ENCODE peak calls at places on chromosomes 5 and 9, in nine cellular contexts. L is prostate gland; I is NCI-H446; X is astrocyte of the spinal cord; D is EH; E is PC-3; P is central memory CD4-positive, alpha-beta T cell; B is progenitor cell of endocrine pancreas; U is lung. W is an unnamed sample.

GRCh38 chr5:167790462-167791260 is 500.8 kb upstream of the WWC1 start:
- DNase-seq in L (no peak), I (no peak), X (peak; percentile 64), D (peak; percentile 31), E (no peak), P (no peak), B (no peak), U (no peak), W (no peak)

GRCh38 chr5:180143656-180144364 is 65.2 kb downstream of the RASGEF1C start:
- DNase-seq in L (no peak), I (no peak), X (no peak), D (no peak), E (no peak), P (no peak), B (no peak), U (no peak), W (no peak)

GRCh38 chr5:58764199-58764598 is 181.3 kb downstream of the RAB3C start:
- DNase-seq in L (no peak), I (no peak), X (no peak), D (no peak), E (no peak), P (no peak), B (no peak), U (no peak), W (no peak)

GRCh38 chr5:53430618-53431252 is 49.7 kb upstream of the FST start:
- DNase-seq in L (no peak), I (no peak), X (peak; percentile 71), D (peak; percentile 75), E (peak; percentile 68), P (no peak), B (no peak), U (no peak), W (no peak)

GRCh38 chr5:157908459-157908858 is 49.5 kb upstream of the CLINT1 start:
- DNase-seq in L (no peak), I (no peak), X (no peak), D (no peak), E (no peak), P (no peak), B (no peak), U (no peak), W (no peak)

GRCh38 chr5:145449794-145450193 is 385.3 kb downstream of the PRELID2 start:
- DNase-seq in L (no peak), I (no peak), X (no peak), D (peak; percentile 5), E (no peak), P (no peak), B (no peak), U (no peak), W (no peak)

GRCh38 chr5:36202521-36202961 is 39.2 kb downstream of the NADK2 start:
- DNase-seq in L (no peak), I (no peak), X (peak; percentile 30), D (peak; percentile 68), E (peak; percentile 32), P (no peak), B (no peak), U (no peak), W (no peak)

GRCh38 chr9:13369426-13369825 is 89.9 kb upstream of the MPDZ start:
- DNase-seq in L (no peak), I (peak; percentile 78), X (no peak), D (no peak), E (no peak), P (no peak), B (no peak), U (no peak), W (no peak)

GRCh38 chr5:77397686-77398300 is 94.3 kb downstream of the WDR41 start:
- DNase-seq in L (no peak), I (no peak), X (peak; percentile 9), D (peak; percentile 49), E (no peak), P (no peak), B (no peak), U (no peak), W (no peak)

GRCh38 chr5:72138943-72139467 is 31.7 kb downstream of the MAP1B start:
- DNase-seq in L (no peak), I (no peak), X (peak; percentile 96), D (peak; percentile 96), E (peak; percentile 88), P (no peak), B (no peak), U (no peak), W (no peak)

GRCh38 chr5:109347252-109347888 is 62.4 kb downstream of the PJA2 start:
- DNase-seq in L (no peak), I (peak; percentile 92), X (no peak), D (no peak), E (no peak), P (no peak), B (no peak), U (no peak), W (no peak)

GRCh38 chr9:37515620-37516258 is 30.0 kb downstream of the POLR1E start:
- DNase-seq in L (peak; percentile 36), I (no peak), X (no peak), D (no peak), E (no peak), P (no peak), B (no peak), U (no peak), W (no peak)

GRCh38 chr5:16544607-16545374 is 72.0 kb downstream of the RETREG1 start:
- DNase-seq in L (no peak), I (no peak), X (no peak), D (no peak), E (no peak), P (no peak), B (no peak), U (no peak), W (no peak)

GRCh38 chr5:87367243-87367642 is 45.5 kb downstream of the CCNH start:
- DNase-seq in L (no peak), I (no peak), X (no peak), D (no peak), E (no peak), P (no peak), B (no peak), U (no peak), W (peak; percentile 45)

GRCh38 chr9:124254261-124254682 is 3.5 kb upstream of the NEK6 start:
- DNase-seq in L (no peak), I (no peak), X (no peak), D (no peak), E (no peak), P (no peak), B (no peak), U (no peak), W (no peak)

GRCh38 chr9:131235480-131235851 is 40.8 kb downstream of the FAM78A start:
- DNase-seq in L (no peak), I (no peak), X (no peak), D (no peak), E (no peak), P (no peak), B (no peak), U (no peak), W (no peak)

GRCh38 chr5:132011561-132012384 is at the start of gene ACSL6:
- DNase-seq in L (no peak), I (peak; percentile 31), X (no peak), D (no peak), E (no peak), P (peak; percentile 44), B (no peak), U (no peak), W (peak; percentile 53)

GRCh38 chr5:57313716-57314115 is 139.9 kb downstream of the GPBP1 start:
- DNase-seq in L (no peak), I (no peak), X (no peak), D (no peak), E (peak; percentile 57), P (no peak), B (no peak), U (no peak), W (no peak)

GRCh38 chr5:69416699-69417098 is 1.8 kb downstream of the MARVELD2 start:
- DNase-seq in L (no peak), I (no peak), X (no peak), D (no peak), E (no peak), P (no peak), B (no peak), U (no peak), W (no peak)

GRCh38 chr5:174326372-174326771 is 280.9 kb downstream of the NSG2 start:
- DNase-seq in L (no peak), I (no peak), X (no peak), D (no peak), E (no peak), P (no peak), B (no peak), U (no peak), W (no peak)

GRCh38 chr5:40430112-40430725 is 249.5 kb upstream of the PTGER4 start:
- DNase-seq in L (no peak), I (no peak), X (no peak), D (no peak), E (no peak), P (no peak), B (no peak), U (no peak), W (no peak)

GRCh38 chr9:14211564-14211963 is 102.4 kb downstream of the NFIB start:
- DNase-seq in L (no peak), I (no peak), X (no peak), D (no peak), E (no peak), P (no peak), B (no peak), U (no peak), W (no peak)

GRCh38 chr5:38809388-38810359 is 36.1 kb upstream of the OSMR start:
- DNase-seq in L (peak; percentile 83), I (peak; percentile 88), X (peak; percentile 92), D (peak; percentile 84), E (peak; percentile 90), P (peak; percentile 18), B (peak; percentile 70), U (peak; percentile 84), W (peak; percentile 80)

GRCh38 chr5:3595102-3595961 is at the start of gene IRX1:
- DNase-seq in L (no peak), I (no peak), X (peak; percentile 56), D (no peak), E (no peak), P (no peak), B (no peak), U (peak; percentile 68), W (no peak)

GRCh38 chr5:16064135-16064893 is 115.3 kb downstream of the MARCHF11 start:
- DNase-seq in L (no peak), I (no peak), X (no peak), D (no peak), E (no peak), P (no peak), B (no peak), U (no peak), W (no peak)

GRCh38 chr9:123168526-123168925 is 99.9 kb downstream of the STRBP start:
- DNase-seq in L (no peak), I (no peak), X (no peak), D (no peak), E (no peak), P (no peak), B (no peak), U (no peak), W (no peak)

GRCh38 chr5:88113429-88113828 is 155.2 kb downstream of the TMEM161B start:
- DNase-seq in L (no peak), I (no peak), X (no peak), D (no peak), E (no peak), P (no peak), B (no peak), U (no peak), W (no peak)

GRCh38 chr9:125600194-125600593 is 106.8 kb downstream of the MAPKAP1 start:
- DNase-seq in L (peak; percentile 10), I (no peak), X (no peak), D (no peak), E (no peak), P (no peak), B (no peak), U (no peak), W (peak; percentile 30)

GRCh38 chr5:126358525-126358924 is 64.7 kb upstream of the GRAMD2B start:
- DNase-seq in L (no peak), I (no peak), X (peak; percentile 55), D (peak; percentile 69), E (no peak), P (no peak), B (no peak), U (no peak), W (no peak)

GRCh38 chr9:129398901-129399300 is 220.8 kb upstream of the IER5L start:
- DNase-seq in L (no peak), I (no peak), X (no peak), D (no peak), E (no peak), P (no peak), B (no peak), U (no peak), W (no peak)

GRCh38 chr9:83965350-83966208 is 14.4 kb downstream of the HNRNPK start:
- DNase-seq in L (no peak), I (no peak), X (no peak), D (peak; percentile 31), E (no peak), P (no peak), B (no peak), U (no peak), W (no peak)